ENCODE peak calls at places on chromosomes 4 and X, in eight cellular contexts. L, I, R, U, S, G, M and E are unnamed samples.

GRCh38 chrX:1170243-1170642 is 42.2 kb downstream of the CRLF2 start:
- DNase-seq in L (no peak), I (no peak), R (no peak), U (no peak), S (no peak), G (no peak), M (no peak), E (no peak)

GRCh38 chr4:51880016-51880915 is 37.3 kb downstream of the DCUN1D4 start:
- DNase-seq in L (no peak), I (no peak), R (peak; percentile 43), U (no peak), S (no peak), G (no peak), M (no peak), E (no peak)

GRCh38 chr4:26081795-26082498 is 167.9 kb downstream of the SMIM20 start:
- DNase-seq in L (peak; percentile 59), I (no peak), R (no peak), U (no peak), S (no peak), G (no peak), M (no peak), E (peak; percentile 78)

GRCh38 chrX:73446831-73447230 is at the start of gene CDX4:
- DNase-seq in L (no peak), I (no peak), R (no peak), U (no peak), S (no peak), G (no peak), M (no peak), E (no peak)

GRCh38 chrX:2829469-2830246 is 928 bp downstream of the GYG2 start:
- DNase-seq in L (no peak), I (no peak), R (no peak), U (no peak), S (no peak), G (no peak), M (no peak), E (no peak)

GRCh38 chr4:86302242-86302641 is 57.6 kb downstream of the MAPK10 start:
- DNase-seq in L (no peak), I (peak; percentile 16), R (no peak), U (no peak), S (peak; percentile 36), G (no peak), M (peak; percentile 39), E (no peak)

GRCh38 chrX:105114554-105115130 is 105.9 kb downstream of the TEX13A start:
- DNase-seq in L (no peak), I (no peak), R (no peak), U (no peak), S (no peak), G (no peak), M (no peak), E (no peak)

GRCh38 chrX:1452497-1453389 is at the start of gene ASMTL:
- DNase-seq in L (peak; percentile 94), I (peak; percentile 100), R (peak; percentile 100), U (peak; percentile 97), S (peak; percentile 99), G (peak; percentile 100), M (peak; percentile 98), E (peak; percentile 99)

GRCh38 chr4:85514117-85514516 is 39.2 kb downstream of the ARHGAP24 start:
- DNase-seq in L (no peak), I (no peak), R (no peak), U (no peak), S (no peak), G (no peak), M (no peak), E (peak; percentile 47)

GRCh38 chr4:109999513-109999912 is 86.8 kb downstream of the EGF start:
- DNase-seq in L (no peak), I (no peak), R (peak; percentile 22), U (no peak), S (no peak), G (no peak), M (no peak), E (no peak)

GRCh38 chr4:78645853-78646757 is 94.5 kb downstream of the ANXA3 start:
- DNase-seq in L (no peak), I (peak; percentile 70), R (peak; percentile 32), U (peak; percentile 83), S (no peak), G (no peak), M (peak; percentile 89), E (peak; percentile 25)
- H3K4me3 ChIP-seq in L (no peak overlapping the region), I (no peak overlapping the region), R (no peak overlapping the region), U (peak overlapping the region; percentile 10), S (peak overlapping the region; percentile 24), G (no peak overlapping the region), M (no peak overlapping the region), E (no peak overlapping the region)

DNA sequence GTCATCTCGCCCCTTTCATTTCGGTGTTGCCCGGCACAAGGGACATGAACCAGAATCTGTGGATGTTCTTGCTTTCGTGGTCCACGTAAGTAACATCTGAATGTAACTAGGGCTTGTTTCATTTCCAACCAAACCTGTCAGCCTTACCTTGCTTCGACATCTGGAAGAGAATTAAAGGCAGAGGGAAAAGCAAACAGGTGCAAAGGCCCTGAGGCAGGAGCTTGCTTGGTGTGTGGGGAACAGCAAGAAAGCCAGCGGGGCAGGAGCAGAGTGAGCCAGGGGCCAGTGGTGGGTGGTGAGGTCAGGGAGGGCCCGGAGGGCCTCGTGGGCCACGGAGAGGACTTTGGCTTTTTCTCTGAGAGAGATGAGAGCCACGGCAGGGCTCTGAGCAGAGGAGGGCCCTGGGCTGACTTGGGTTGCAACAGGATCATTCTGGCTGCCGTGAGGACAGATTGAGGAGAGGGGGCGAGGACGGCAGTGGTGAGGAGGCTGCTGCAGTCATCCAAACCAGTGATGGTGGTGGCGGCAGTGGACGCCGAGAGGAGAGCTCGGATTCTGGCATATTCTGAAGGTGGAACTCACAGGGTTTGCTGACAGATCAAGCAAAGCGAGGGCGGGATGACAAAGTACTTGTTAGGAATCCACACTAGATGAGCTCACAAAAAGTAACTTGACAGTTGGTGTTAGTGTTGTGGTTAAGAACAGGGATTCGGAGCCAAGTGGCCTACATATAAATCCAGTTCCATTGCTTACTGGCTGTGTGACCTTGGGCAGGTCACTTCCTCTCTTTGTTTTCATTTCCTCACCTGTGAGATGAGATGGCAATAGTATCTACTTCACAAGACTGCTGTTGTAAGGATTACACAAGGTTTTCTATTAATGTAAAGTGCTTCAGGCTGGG is 6.8 kb upstream of the WDR13 start:
- DNase-seq in L (no peak), I (no peak), R (no peak), U (no peak), S (no peak), G (no peak), M (no peak), E (no peak)
- H3K27ac ChIP-seq in L (peak overlapping the region; percentile 75), I (peak overlapping the region; percentile 24), R (peak overlapping the region; percentile 62), U (peak overlapping the region; percentile 73), S (no peak overlapping the region), G (no peak overlapping the region), M (peak overlapping the region; percentile 75), E (peak overlapping the region; percentile 79)

DNA sequence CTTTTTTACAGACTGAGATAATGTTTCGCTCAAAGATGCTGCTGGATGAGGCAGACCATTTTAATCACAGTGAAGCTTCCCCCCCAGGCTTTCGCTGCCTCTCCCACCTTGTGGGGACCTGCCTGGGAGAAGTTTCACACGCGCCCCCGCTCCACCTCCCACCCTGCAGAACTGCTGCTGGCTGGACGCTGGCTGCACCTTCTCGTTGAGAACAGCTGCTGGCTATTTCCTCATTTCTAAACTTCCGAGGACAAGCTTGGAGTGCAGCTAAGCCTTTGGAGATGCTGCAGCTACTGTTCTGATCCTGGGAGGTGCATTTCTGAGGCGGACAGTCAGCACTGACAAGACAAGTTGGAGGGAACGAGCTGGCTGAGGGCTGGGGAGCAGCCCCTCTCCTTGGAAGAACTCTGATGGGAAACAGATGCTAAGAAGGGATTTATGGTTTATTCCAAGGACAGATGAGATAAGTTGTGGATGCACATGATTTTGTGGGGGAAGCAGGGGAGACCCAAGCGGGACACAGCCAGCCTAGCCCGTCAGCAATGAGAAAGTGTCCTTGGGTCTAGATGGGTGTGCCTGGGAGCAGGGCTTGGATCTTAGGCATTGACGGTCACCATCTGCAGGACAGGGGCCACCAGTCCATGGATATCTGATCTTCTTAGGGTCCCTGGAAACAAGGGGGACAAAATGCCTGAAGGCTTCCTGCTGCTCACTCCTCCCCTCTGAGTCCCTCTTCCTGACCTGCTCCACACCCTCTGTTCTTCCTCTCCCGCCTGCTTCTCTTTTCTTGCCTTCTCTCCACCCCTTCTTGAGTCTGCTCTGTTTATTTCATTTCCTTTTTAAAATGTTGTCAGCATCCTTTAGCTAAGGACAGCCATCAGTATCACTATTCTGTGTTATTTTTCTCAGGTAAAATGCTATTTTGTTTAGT is 298.2 kb downstream of the RAPGEF2 start:
- DNase-seq in L (no peak), I (no peak), R (no peak), U (peak; percentile 46), S (no peak), G (no peak), M (no peak), E (no peak)
- H3K4me3 ChIP-seq in L (no peak overlapping the region), I (no peak overlapping the region), R (no peak overlapping the region), U (no peak overlapping the region), S (no peak overlapping the region), G (no peak overlapping the region), M (no peak overlapping the region), E (no peak overlapping the region)

GRCh38 chr4:145299380-145300076 is 119.1 kb upstream of the OTUD4 start:
- DNase-seq in L (no peak), I (no peak), R (no peak), U (peak; percentile 88), S (no peak), G (peak; percentile 24), M (no peak), E (no peak)
- H3K27ac ChIP-seq in L (no peak overlapping the region), I (no peak overlapping the region), R (no peak overlapping the region), U (no peak overlapping the region), S (no peak overlapping the region), G (no peak overlapping the region), M (no peak overlapping the region), E (no peak overlapping the region)